ENCODE peak calls at places on chromosomes 11 and 22, in seven cellular contexts. U is foreskin keratinocyte, M is iPS DF 6.9, W is NCI-H2081, V is iPS-NIHi11, C is neural crest cell, B is omental fat pad. A is an unnamed sample.

GRCh38 chr22:46596032-46596441 is 24.1 kb upstream of the GRAMD4 start:
- DNase-seq in M (no peak), W (no peak), C (no peak), B (no peak), V (no peak), U (no peak), A (no peak)

GRCh38 chr11:46117842-46118241 is 3.4 kb downstream of the PHF21A start:
- DNase-seq in V (no peak), B (no peak), U (no peak), W (no peak), M (no peak), C (no peak), A (no peak)

GRCh38 chr22:26589845-26590524 is at the start of gene TPST2:
- DNase-seq in B (peak), C (peak), W (peak), U (peak), M (no peak), V (peak), A (no peak)

GRCh38 chr11:34161812-34162506 is 56.5 kb downstream of the NAT10 start:
- DNase-seq in C (no peak), U (peak), M (no peak), B (no peak), V (no peak), W (no peak), A (no peak)

GRCh38 chr11:120969993-120970392 is 53.9 kb upstream of the TBCEL start:
- DNase-seq in V (no peak), B (no peak), M (no peak), U (no peak), C (no peak), W (no peak), A (no peak)

GRCh38 chr11:9076661-9077060 is 14.7 kb downstream of the SCUBE2 start:
- DNase-seq in W (no peak), V (no peak), B (no peak), M (no peak), U (peak), C (no peak), A (peak)

GRCh38 chr22:37316875-37317371 is 34.6 kb downstream of the CYTH4 start:
- DNase-seq in C (peak), M (peak), W (peak), B (no peak), U (peak), V (peak), A (peak)

GRCh38 chr22:45838257-45838891 is 138.6 kb downstream of the WNT7B start:
- DNase-seq in U (no peak), V (no peak), C (no peak), M (no peak), W (no peak), B (no peak), A (no peak)

GRCh38 chr11:35340715-35341114 is 78.6 kb downstream of the SLC1A2 start:
- DNase-seq in B (no peak), V (no peak), C (no peak), W (no peak), M (no peak), U (no peak), A (no peak)

GRCh38 chr22:30201970-30202369 is 44.6 kb downstream of the LIF start:
- DNase-seq in U (peak), B (no peak), V (no peak), M (no peak), W (no peak), C (no peak), A (no peak)

GRCh38 chr11:30938801-30939200 is 352.6 kb upstream of the MPPED2 start:
- DNase-seq in B (no peak), V (no peak), M (no peak), C (no peak), U (no peak), W (no peak), A (no peak)

GRCh38 chr11:58289266-58289665 is 21.2 kb upstream of the OR10W1 start:
- DNase-seq in W (no peak), C (no peak), U (no peak), M (no peak), B (no peak), V (no peak), A (no peak)

GRCh38 chr11:2588809-2589537 is 110.8 kb downstream of the KCNQ1OT1 start:
- DNase-seq in W (no peak), B (no peak), U (no peak), C (no peak), M (no peak), V (peak), A (no peak)

GRCh38 chr22:39664485-39665200 is 94.1 kb downstream of the CACNA1I start:
- DNase-seq in U (no peak), W (no peak), B (no peak), C (peak), M (no peak), V (peak), A (no peak)

GRCh38 chr22:31089101-31090100 is 8.3 kb downstream of the SMTN start:
- DNase-seq in V (peak), M (no peak), B (no peak), U (no peak), W (peak), C (peak), A (no peak)

GRCh38 chr11:34513674-34513995 is at the start of gene ELF5:
- DNase-seq in C (no peak), W (no peak), B (no peak), U (no peak), M (no peak), V (no peak), A (no peak)

GRCh38 chr11:107427569-107428180 is 29.9 kb downstream of the CWF19L2 start:
- DNase-seq in B (no peak), M (no peak), U (no peak), C (no peak), V (no peak), W (peak), A (no peak)

GRCh38 chr11:84518601-84519183 is 1108.5 kb downstream of the DLG2 start:
- DNase-seq in B (no peak), C (no peak), U (no peak), V (no peak), W (no peak), M (no peak), A (no peak)

GRCh38 chr11:89159974-89160373 is 17.7 kb upstream of the TYR start:
- DNase-seq in B (no peak), W (no peak), M (no peak), C (no peak), V (no peak), U (no peak), A (no peak)

GRCh38 chr11:41461057-41461681 is 1.7 kb upstream of the LRRC4C start:
- DNase-seq in M (no peak), B (no peak), U (no peak), C (no peak), V (no peak), W (peak), A (no peak)

GRCh38 chr11:8593455-8593854 is 573 bp downstream of the STK33 start:
- DNase-seq in V (no peak), W (no peak), C (no peak), U (no peak), M (no peak), B (no peak), A (no peak)

GRCh38 chr11:117418685-117419084 is 91.0 kb downstream of the CEP164 start:
- DNase-seq in M (no peak), U (no peak), V (no peak), W (no peak), C (no peak), B (no peak), A (no peak)

GRCh38 chr11:64077607-64078006 is 41.9 kb downstream of the FLRT1 start:
- DNase-seq in V (no peak), C (no peak), M (no peak), B (no peak), U (no peak), W (no peak), A (no peak)

GRCh38 chr11:32884770-32885384 is 7.7 kb upstream of the QSER1 start:
- DNase-seq in V (peak), B (no peak), W (peak), M (no peak), C (no peak), U (no peak), A (no peak)

GRCh38 chr22:44697423-44698179 is 4.4 kb upstream of the PRR5 start:
- DNase-seq in M (no peak), C (peak), U (no peak), W (peak), V (peak), B (peak), A (no peak)

GRCh38 chr11:121253951-121254350 is 38.6 kb upstream of the SC5D start:
- DNase-seq in M (no peak), B (no peak), C (no peak), U (peak), W (no peak), V (no peak), A (peak)

GRCh38 chr11:133518702-133519264 is 13.5 kb downstream of the OPCML start:
- DNase-seq in W (no peak), C (no peak), U (no peak), B (no peak), V (no peak), M (no peak), A (no peak)

GRCh38 chr11:65780770-65781151 is at the start of gene AP5B1:
- DNase-seq in M (no peak), C (no peak), U (peak), B (no peak), V (peak), W (peak), A (no peak)

GRCh38 chr11:61075891-61076290 is 26.4 kb upstream of the CD5 start:
- DNase-seq in U (peak), M (no peak), V (peak), B (no peak), C (no peak), W (no peak), A (peak)

GRCh38 chr11:66048525-66049313 is at the start of gene GAL3ST3:
- DNase-seq in B (no peak), W (no peak), C (no peak), V (peak), U (no peak), M (no peak), A (no peak)

GRCh38 chr11:88384678-88385015 is 47.1 kb upstream of the CTSC start:
- DNase-seq in V (no peak), B (no peak), C (no peak), W (no peak), U (no peak), M (no peak), A (no peak)

GRCh38 chr11:44484211-44484610 is 81.3 kb upstream of the CD82 start:
- DNase-seq in U (peak), B (no peak), W (no peak), C (peak), V (peak), M (no peak), A (no peak)

GRCh38 chr11:120492486-120492885 is 19.1 kb upstream of the GRIK4 start:
- DNase-seq in C (no peak), V (no peak), U (no peak), M (no peak), B (no peak), W (no peak), A (no peak)

GRCh38 chr11:2566223-2567025 is 121.6 kb downstream of the KCNQ1 start:
- DNase-seq in W (no peak), U (no peak), B (no peak), V (no peak), C (no peak), M (no peak), A (no peak)

GRCh38 chr11:89443366-89444303 is 47.5 kb downstream of the NOX4 start:
- DNase-seq in V (no peak), M (no peak), B (no peak), W (peak), U (no peak), C (no peak), A (no peak)

GRCh38 chr11:6320411-6321207 is at the start of gene CAVIN3:
- DNase-seq in V (peak), C (peak), M (no peak), W (no peak), U (peak), B (peak), A (no peak)

GRCh38 chr11:46696212-46696558 is 4.2 kb downstream of the ARHGAP1 start:
- DNase-seq in U (no peak), B (no peak), M (no peak), V (no peak), W (peak), C (no peak), A (no peak)

GRCh38 chr11:97963528-97964331 is 1057.0 kb upstream of the CNTN5 start:
- DNase-seq in V (no peak), C (no peak), M (no peak), W (no peak), B (no peak), U (no peak), A (no peak)

GRCh38 chr22:38124236-38124974 is 13.9 kb upstream of the BAIAP2L2 start:
- DNase-seq in C (no peak), B (no peak), M (no peak), U (peak), V (peak), W (no peak), A (peak)

GRCh38 chr11:73939096-73939495 is 11.7 kb upstream of the DNAJB13 start:
- DNase-seq in C (no peak), V (no peak), M (no peak), W (no peak), U (peak), B (no peak), A (no peak)